ENCODE peak calls at places on chromosomes 16 and 17, in six cellular contexts. T is fibroblast of mammary gland, U is pancreas, Z is AG04450, F is cardiac fibroblast, V is coronary artery. A is an unnamed sample.

GRCh38 chr16:66324785-66325184 is 41.7 kb upstream of the CDH5 start:
- DNase-seq in V (no peak), Z (no peak), U (no peak), T (no peak), F (peak; percentile 9), A (no peak)

GRCh38 chr17:62998665-62999393 is 32.8 kb downstream of the TANC2 start:
- DNase-seq in T (no peak), F (no peak), V (no peak), Z (no peak), U (no peak), A (no peak)

GRCh38 chr16:51071326-51071725 is 79.7 kb downstream of the SALL1 start:
- DNase-seq in Z (no peak), V (no peak), F (no peak), T (no peak), U (no peak), A (no peak)

GRCh38 chr16:17784073-17784472 is 313.3 kb upstream of the XYLT1 start:
- DNase-seq in U (no peak), T (peak; percentile 66), F (no peak), V (no peak), Z (no peak), A (peak; percentile 60)

GRCh38 chr16:1324286-1324826 is 9.1 kb upstream of the BAIAP3 start:
- DNase-seq in F (no peak), T (no peak), Z (no peak), U (no peak), V (no peak), A (no peak)

GRCh38 chr17:77319211-77320031 is 178.7 kb downstream of the SEC14L1 start:
- DNase-seq in U (peak; percentile 64), V (peak; percentile 97), F (peak; percentile 85), Z (no peak), T (peak; percentile 91), A (peak; percentile 82)

GRCh38 chr16:13638218-13638617 is 281.7 kb upstream of the ERCC4 start:
- DNase-seq in V (no peak), F (no peak), U (no peak), Z (no peak), T (no peak), A (no peak)

GRCh38 chr16:27083861-27084261 is 17.1 kb downstream of the C16orf82 start:
- DNase-seq in Z (no peak), U (no peak), T (no peak), V (no peak), F (no peak), A (no peak)

GRCh38 chr17:16442594-16443389 is 27.4 kb downstream of the TRPV2 start:
- DNase-seq in Z (no peak), U (no peak), V (no peak), T (peak; percentile 36), F (no peak), A (no peak)

GRCh38 chr16:48014349-48015135 is 141.3 kb downstream of the ABCC12 start:
- DNase-seq in F (no peak), V (no peak), U (no peak), Z (peak; percentile 20), T (peak; percentile 4), A (peak; percentile 72)

GRCh38 chr17:36935681-36936454 is 1.4 kb upstream of the LHX1 start:
- DNase-seq in T (no peak), F (no peak), U (no peak), Z (no peak), V (no peak), A (no peak)

GRCh38 chr17:36936455-36936934 is 780 bp upstream of the LHX1 start:
- DNase-seq in V (peak; percentile 55), F (no peak), T (no peak), U (no peak), Z (no peak), A (no peak)

GRCh38 chr17:36933174-36934143 is 3.8 kb upstream of the LHX1 start:
- DNase-seq in Z (no peak), V (peak; percentile 71), T (no peak), F (no peak), U (no peak), A (no peak)

GRCh38 chr17:36934144-36934758 is 3.0 kb upstream of the LHX1 start:
- DNase-seq in F (no peak), U (no peak), Z (no peak), T (no peak), V (peak; percentile 62), A (no peak)

DNA sequence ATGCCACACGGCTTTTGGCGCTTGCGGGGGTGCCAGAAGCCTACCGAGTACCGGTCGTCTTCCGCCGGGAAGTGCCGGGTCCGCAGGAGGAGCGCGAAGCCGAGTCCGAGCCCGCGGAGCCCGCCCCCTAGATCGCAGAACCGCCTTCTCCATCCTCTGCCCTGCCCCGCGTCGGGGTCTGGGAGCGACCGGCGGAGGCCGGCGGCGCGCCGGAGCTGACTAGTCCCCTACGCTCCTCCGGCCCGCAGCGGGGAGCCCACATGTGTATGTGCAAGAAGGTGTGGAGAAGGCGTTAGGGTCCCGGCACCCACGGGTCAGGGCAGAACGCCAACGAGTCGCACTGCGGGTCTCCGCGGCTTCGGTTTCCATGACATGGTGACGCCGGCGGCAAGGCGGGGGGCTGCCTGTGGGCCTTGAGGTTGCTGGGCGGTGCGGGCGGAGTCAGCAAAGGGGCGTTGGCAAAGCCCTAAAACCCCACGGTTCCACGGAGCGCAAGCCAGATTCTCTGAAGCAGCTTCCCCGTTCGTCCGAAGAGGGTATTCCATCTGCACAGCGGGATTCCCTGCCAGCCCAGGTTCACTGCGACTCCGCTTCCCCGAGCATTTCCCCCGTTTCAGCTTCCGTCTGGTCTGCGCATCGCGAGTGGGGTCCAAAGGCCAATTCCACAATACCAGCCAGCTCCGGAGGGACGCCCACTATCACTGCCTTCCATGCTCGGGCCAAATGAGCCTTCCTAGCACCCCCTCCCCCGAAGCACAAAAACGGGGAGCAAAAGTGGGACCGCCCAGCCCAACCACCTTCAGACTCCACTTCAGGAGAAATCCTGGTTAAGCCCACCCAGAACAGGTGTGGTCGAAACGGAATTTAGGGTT is 2.3 kb upstream of the LHX1 start:
- DNase-seq in F (no peak), Z (no peak), T (no peak), U (no peak), V (no peak), A (no peak)
- H3K4me3 ChIP-seq in F (no peak overlapping the region), Z (no peak overlapping the region), T (no peak overlapping the region), U (peak overlapping the region; percentile 21), V (peak overlapping the region; percentile 59), A (no peak overlapping the region)

GRCh38 chr16:30658731-30659506 is 688 bp downstream of the FBRS start:
- DNase-seq in T (peak; percentile 95), U (peak; percentile 83), Z (peak; percentile 96), F (peak; percentile 99), V (peak; percentile 94), A (peak; percentile 99)
- TF ChIP-seq CTCF in T (no peak), U (no peak), Z (no peak), F (no peak), V (no peak), A (no peak)

DNA sequence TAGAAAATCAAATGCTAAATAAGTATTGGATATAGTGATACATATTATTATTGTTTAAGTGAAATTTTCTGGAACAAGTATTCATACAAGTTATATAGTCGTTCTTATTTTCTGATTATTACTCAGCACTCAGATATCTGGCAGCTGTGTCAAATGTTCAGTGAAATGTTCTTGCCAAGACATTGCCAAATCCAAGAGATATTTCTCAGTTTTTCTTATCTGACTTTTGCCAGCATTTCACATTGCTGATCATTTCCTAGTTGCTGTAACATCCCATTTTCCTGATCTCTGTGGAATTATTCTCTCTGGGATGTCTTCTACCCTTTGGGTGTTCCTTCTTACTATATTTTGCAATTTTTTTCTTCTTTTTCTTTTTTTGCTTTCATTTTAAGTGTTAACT is 262.3 kb downstream of the KIF2B start:
- DNase-seq in V (no peak), T (no peak), U (no peak), Z (no peak), F (no peak), A (no peak)
- H3K4me3 ChIP-seq in V (no peak overlapping the region), T (no peak overlapping the region), U (no peak overlapping the region), Z (no peak overlapping the region), F (no peak overlapping the region), A (no peak overlapping the region)

DNA sequence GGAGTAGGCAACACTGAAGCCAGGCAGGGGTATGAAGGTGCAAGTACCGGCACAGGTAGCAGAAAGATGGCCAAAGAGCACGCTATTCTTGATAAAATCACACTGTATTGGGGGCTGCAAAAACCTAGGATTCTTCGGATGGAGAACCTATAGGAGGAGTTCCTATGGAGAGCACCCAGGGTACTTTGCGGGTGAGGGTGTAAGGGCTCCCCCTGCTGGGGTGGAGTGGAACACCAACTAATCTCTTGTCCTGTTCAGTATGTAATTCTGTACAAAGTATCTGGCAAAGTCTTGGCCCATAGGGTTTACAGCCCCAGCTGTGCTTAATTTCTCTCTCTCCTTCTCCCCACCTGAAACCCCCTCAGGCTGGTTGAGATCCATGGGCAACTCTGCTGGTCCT is 393.1 kb upstream of the ASIC2 start:
- DNase-seq in T (peak; percentile 3), U (no peak), Z (no peak), F (no peak), V (no peak), A (no peak)
- TF ChIP-seq CTCF in T (peak; percentile 36), U (no peak), Z (peak; percentile 22), F (no peak), V (no peak), A (peak; percentile 24)

GRCh38 chr16:84196101-84196500 is 5.1 kb downstream of the ADAD2 start:
- DNase-seq in T (no peak), F (no peak), V (no peak), Z (no peak), U (no peak), A (no peak)

GRCh38 chr16:84196727-84197486 is 6.0 kb downstream of the ADAD2 start:
- DNase-seq in U (no peak), T (no peak), F (no peak), Z (no peak), V (no peak), A (no peak)

GRCh38 chr16:84194018-84194417 is 3.1 kb downstream of the ADAD2 start:
- DNase-seq in V (no peak), T (no peak), U (no peak), F (no peak), Z (no peak), A (no peak)

GRCh38 chr16:84194470-84195200 is 3.7 kb downstream of the ADAD2 start:
- DNase-seq in T (no peak), Z (no peak), F (no peak), U (no peak), V (no peak), A (no peak)

GRCh38 chr16:84195201-84196093 is 4.5 kb downstream of the ADAD2 start:
- DNase-seq in F (no peak), U (no peak), Z (no peak), T (no peak), V (no peak), A (no peak)
- H3K4me3 ChIP-seq in F (no peak overlapping the region), U (no peak overlapping the region), Z (no peak overlapping the region), T (no peak overlapping the region), V (no peak overlapping the region), A (no peak overlapping the region)

A was measured in astrocyte of the spinal cord.